ENCODE peak calls at places on chromosome 13, in eight cellular contexts. X is CD4-positive, alpha-beta T cell; Y is T-helper 2 cell; S is cerebellar cortex; G is LoVo; P is NCI-H1092; T is nephron progenitor cell; M is activated CD4-positive, alpha-beta T cell treated with anti-CD3 and anti-CD28 coated beads, Interleukin-2, amount 50 U/mL, for 24 hours. V is an unnamed sample.

GRCh38 chr13:58480011-58480410 is 848.5 kb downstream of the PCDH17 start:
- DNase-seq in X (no peak), Y (no peak), S (no peak), G (no peak), P (no peak), T (no peak), M (no peak), V (no peak)

GRCh38 chr13:40812724-40813445 is 23.5 kb downstream of the SLC25A15 start:
- DNase-seq in X (no peak), Y (no peak), S (no peak), G (no peak), P (no peak), T (no peak), M (no peak), V (no peak)

GRCh38 chr13:112748947-112749346 is 59.1 kb downstream of the ATP11A start:
- DNase-seq in X (no peak), Y (no peak), S (peak), G (no peak), P (no peak), T (no peak), M (no peak), V (no peak)

GRCh38 chr13:112857914-112858490 is 111.0 kb upstream of the MCF2L start:
- DNase-seq in X (no peak), Y (no peak), S (no peak), G (no peak), P (no peak), T (no peak), M (no peak), V (no peak)

GRCh38 chr13:39676315-39676876 is 20.9 kb downstream of the COG6 start:
- DNase-seq in X (no peak), Y (no peak), S (peak), G (peak), P (peak), T (no peak), M (peak), V (no peak)

GRCh38 chr13:40508112-40508511 is 158.3 kb downstream of the FOXO1 start:
- DNase-seq in X (no peak), Y (no peak), S (no peak), G (no peak), P (no peak), T (no peak), M (no peak), V (no peak)

GRCh38 chr13:79423801-79424642 is 18.0 kb upstream of the RBM26 start:
- DNase-seq in X (no peak), Y (no peak), S (peak), G (peak), P (no peak), T (no peak), M (no peak), V (no peak)

GRCh38 chr13:106407338-106407737 is 128.1 kb downstream of the EFNB2 start:
- DNase-seq in X (no peak), Y (no peak), S (no peak), G (no peak), P (no peak), T (no peak), M (no peak), V (no peak)

GRCh38 chr13:39350461-39350881 is 252.5 kb downstream of the LHFPL6 start:
- DNase-seq in X (no peak), Y (no peak), S (peak), G (no peak), P (no peak), T (no peak), M (no peak), V (no peak)

GRCh38 chr13:111658150-111659100 is 338.0 kb downstream of the TEX29 start:
- DNase-seq in X (no peak), Y (no peak), S (no peak), G (no peak), P (peak), T (peak), M (no peak), V (peak)

GRCh38 chr13:113804703-113805430 is 45.8 kb downstream of the TMEM255B start:
- DNase-seq in X (no peak), Y (no peak), S (no peak), G (no peak), P (no peak), T (no peak), M (no peak), V (no peak)

GRCh38 chr13:28984326-28984725 is 164.2 kb downstream of the MTUS2 start:
- DNase-seq in X (no peak), Y (no peak), S (no peak), G (no peak), P (no peak), T (no peak), M (no peak), V (no peak)